ENCODE peak calls at places on chromosomes 16 and 17, in five cellular contexts. B is BE2C, S is uterus, U is fibroblast of lung, K is fibroblast of mammary gland. Y is an unnamed sample.

GRCh38 chr16:28193530-28194423 is 18.0 kb downstream of the XPO6 start:
- DNase-seq in B (no peak), S (no peak), U (peak; percentile 92), K (peak; percentile 91), Y (peak; percentile 86)

GRCh38 chr16:68892214-68892613 is 48.9 kb downstream of the TANGO6 start:
- DNase-seq in B (no peak), S (no peak), U (no peak), K (no peak), Y (no peak)

GRCh38 chr16:57256601-57257395 is 11.7 kb downstream of the ARL2BP start:
- DNase-seq in B (no peak), S (no peak), U (no peak), K (no peak), Y (no peak)

GRCh38 chr16:15690296-15690695 is 40.3 kb downstream of the NDE1 start:
- DNase-seq in B (no peak), S (no peak), U (no peak), K (peak; percentile 37), Y (no peak)

GRCh38 chr17:78899361-78900260 is 3.4 kb downstream of the CEP295NL start:
- DNase-seq in B (peak; percentile 76), S (no peak), U (peak; percentile 45), K (no peak), Y (no peak)

GRCh38 chr17:5707482-5707881 is 123.2 kb upstream of the NLRP1 start:
- DNase-seq in B (no peak), S (no peak), U (no peak), K (no peak), Y (no peak)

GRCh38 chr16:67910162-67910561 is 17.1 kb downstream of the PSKH1 start:
- DNase-seq in B (peak; percentile 49), S (no peak), U (peak; percentile 65), K (peak; percentile 74), Y (peak; percentile 72)

GRCh38 chr16:71230122-71230845 is at the start of gene HYDIN:
- DNase-seq in B (peak; percentile 92), S (no peak), U (peak; percentile 37), K (peak; percentile 28), Y (peak; percentile 10)

GRCh38 chr16:84700518-84701277 is 898 bp downstream of the USP10 start:
- DNase-seq in B (peak; percentile 19), S (no peak), U (peak; percentile 37), K (peak; percentile 29), Y (no peak)

GRCh38 chr16:79723583-79724168 is 123.1 kb upstream of the MAF start:
- DNase-seq in B (no peak), S (no peak), U (no peak), K (no peak), Y (no peak)

GRCh38 chr17:28928061-28928460 is 23.3 kb downstream of the PHF12 start:
- DNase-seq in B (no peak), S (no peak), U (no peak), K (peak; percentile 68), Y (no peak)

GRCh38 chr17:19531780-19532501 is 1.7 kb upstream of the SLC47A1 start:
- DNase-seq in B (no peak), S (no peak), U (no peak), K (no peak), Y (no peak)

GRCh38 chr17:19534562-19535149 is 1.0 kb downstream of the SLC47A1 start:
- DNase-seq in B (no peak), S (no peak), U (no peak), K (no peak), Y (no peak)

GRCh38 chr17:19533718-19534561 is at the start of gene SLC47A1:
- DNase-seq in B (peak; percentile 18), S (peak; percentile 35), U (no peak), K (no peak), Y (no peak)

GRCh38 chr17:19537116-19537515 is 3.5 kb downstream of the SLC47A1 start:
- DNase-seq in B (no peak), S (no peak), U (no peak), K (no peak), Y (no peak)

GRCh38 chr17:19533036-19533717 is 477 bp upstream of the SLC47A1 start:
- DNase-seq in B (no peak), S (no peak), U (no peak), K (no peak), Y (no peak)
- H3K4me3 ChIP-seq in B (no peak overlapping the region), S (peak overlapping the region; percentile 52), U (no peak overlapping the region), K (no peak overlapping the region), Y (peak overlapping the region; percentile 36)

GRCh38 chr17:2363318-2363717 is 26.0 kb downstream of the SGSM2 start:
- DNase-seq in B (no peak), S (no peak), U (no peak), K (no peak), Y (no peak)

GRCh38 chr17:2362881-2363280 is 25.6 kb downstream of the SGSM2 start:
- DNase-seq in B (no peak), S (no peak), U (no peak), K (no peak), Y (no peak)

GRCh38 chr17:2362416-2362815 is 25.1 kb downstream of the SGSM2 start:
- DNase-seq in B (no peak), S (no peak), U (no peak), K (no peak), Y (no peak)

GRCh38 chr17:2365132-2365531 is 27.8 kb downstream of the SGSM2 start:
- DNase-seq in B (no peak), S (no peak), U (no peak), K (no peak), Y (no peak)

DNA sequence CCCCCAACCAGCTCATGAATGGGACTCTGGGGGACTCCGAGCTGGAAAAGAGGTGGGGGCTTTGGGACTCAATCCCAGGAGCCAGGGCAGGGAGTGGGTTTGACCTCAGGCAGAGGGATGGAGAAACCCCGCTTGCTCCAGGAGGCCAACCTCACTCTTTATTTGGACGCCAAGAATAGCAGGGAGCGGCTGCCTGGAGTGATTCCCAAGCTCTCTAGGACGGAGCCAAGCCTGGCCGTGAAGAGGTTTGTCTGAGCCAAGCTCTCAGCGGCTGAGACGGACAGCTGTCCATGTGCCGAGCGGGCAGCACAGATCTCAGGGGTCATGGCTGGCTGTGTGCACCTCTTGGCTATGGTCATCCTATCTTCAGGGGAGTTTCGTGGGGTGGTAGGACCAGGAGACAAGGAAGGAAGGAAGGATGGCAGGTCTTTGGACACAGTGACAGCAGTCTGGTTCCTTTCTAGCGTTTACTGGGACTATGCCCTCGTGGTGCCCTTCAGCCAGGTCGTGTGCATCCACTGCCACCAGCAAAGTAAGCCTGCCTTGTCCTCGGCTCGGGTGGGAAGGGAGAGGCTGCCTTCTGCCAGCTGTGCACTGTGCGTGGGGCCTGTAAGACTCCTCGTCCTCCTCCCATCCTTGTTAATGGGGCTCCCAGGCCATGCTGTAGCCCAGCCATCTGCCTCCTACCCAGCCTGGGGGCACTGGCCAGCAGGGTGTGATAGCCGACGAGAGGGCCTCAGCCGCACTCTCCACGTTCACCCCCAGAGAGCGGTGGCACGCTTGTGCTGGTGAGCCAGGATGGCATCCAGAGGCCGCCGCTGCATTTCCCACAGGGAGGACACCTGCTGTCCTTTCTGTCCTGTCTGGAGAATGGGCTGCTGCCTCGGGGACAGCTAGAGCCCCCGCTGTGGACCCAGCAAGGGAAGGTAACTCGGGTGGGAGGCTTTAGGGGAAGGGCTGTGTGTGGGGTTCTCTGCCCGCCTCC is 27.1 kb downstream of the SGSM2 start:
- DNase-seq in B (no peak), S (no peak), U (peak; percentile 38), K (no peak), Y (no peak)
- H3K4me3 ChIP-seq in B (no peak overlapping the region), S (no peak overlapping the region), U (no peak overlapping the region), K (no peak overlapping the region), Y (no peak overlapping the region)

GRCh38 chr16:47995354-47995753 is 160.4 kb downstream of the ABCC12 start:
- DNase-seq in B (no peak), S (no peak), U (no peak), K (no peak), Y (no peak)
- H3K4me3 ChIP-seq in B (no peak overlapping the region), S (no peak overlapping the region), U (no peak overlapping the region), K (no peak overlapping the region), Y (no peak overlapping the region)

GRCh38 chr17:15048933-15049539 is 216.1 kb downstream of the PMP22 start:
- DNase-seq in B (no peak), S (no peak), U (no peak), K (no peak), Y (no peak)
- H3K4me3 ChIP-seq in B (no peak overlapping the region), S (no peak overlapping the region), U (no peak overlapping the region), K (no peak overlapping the region), Y (no peak overlapping the region)

DNA sequence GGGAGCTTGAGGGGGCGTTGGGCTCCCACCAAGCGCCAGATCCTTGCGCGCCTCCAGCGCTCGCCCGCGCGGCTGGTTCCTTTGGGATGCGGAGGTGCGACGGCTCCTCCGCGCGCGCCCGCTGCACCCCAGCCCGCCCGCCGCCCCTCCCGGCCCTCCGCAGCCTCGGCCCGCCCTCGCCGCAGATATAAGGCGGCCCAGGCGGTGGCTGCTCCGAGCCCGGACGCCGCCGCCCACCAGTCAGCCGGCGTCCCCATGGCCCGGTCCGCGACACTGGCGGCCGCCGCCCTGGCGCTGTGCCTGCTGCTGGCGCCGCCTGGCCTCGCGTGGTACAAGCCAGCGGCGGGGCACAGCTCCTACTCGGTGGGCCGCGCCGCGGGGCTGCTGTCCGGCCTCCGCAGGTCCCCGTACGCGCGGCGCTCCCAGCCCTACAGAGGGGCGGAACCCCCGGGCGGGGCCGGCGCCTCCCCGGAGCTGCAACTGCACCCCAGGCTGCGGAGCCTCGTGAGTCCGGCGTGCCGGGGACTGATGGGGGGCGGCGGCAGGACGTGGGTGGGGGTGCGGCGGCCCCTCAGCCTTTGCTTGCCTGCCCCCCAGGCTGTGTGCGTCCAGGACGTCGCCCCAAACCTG is at the start of gene NPB:
- DNase-seq in B (peak; percentile 70), S (no peak), U (no peak), K (no peak), Y (no peak)
- H3K4me3 ChIP-seq in B (peak within 1 kb of the TSS; percentile 19), S (peak within 1 kb of the TSS; percentile 15), U (peak within 1 kb of the TSS; percentile 42), K (no peak within 1 kb of the TSS), Y (peak within 1 kb of the TSS; percentile 42)

GRCh38 chr17:75664099-75664549 is 2.8 kb downstream of the RECQL5 start:
- DNase-seq in B (no peak), S (no peak), U (no peak), K (no peak), Y (no peak)
- H3K4me3 ChIP-seq in B (no peak overlapping the region), S (no peak overlapping the region), U (no peak overlapping the region), K (no peak overlapping the region), Y (no peak overlapping the region)

Y was measured in skeletal muscle cell.